ENCODE peak calls at places on chromosomes 12 and 14, in seven cellular contexts. U, W, L, T, V, A and Y are unnamed samples.

GRCh38 chr12:106238146-106238545 is 9.7 kb downstream of the CKAP4 start:
- DNase-seq in T (no peak), L (no peak), A (no peak), W (peak; percentile 26), U (no peak), V (no peak), Y (no peak)

GRCh38 chr14:101019974-101020710 is 116.6 kb upstream of the RTL1 start:
- DNase-seq in W (peak; percentile 20), A (no peak), U (no peak), V (no peak), T (no peak), L (no peak), Y (peak; percentile 5)

GRCh38 chr14:85248881-85249635 is 280.9 kb upstream of the FLRT2 start:
- DNase-seq in L (no peak), A (no peak), U (no peak), V (no peak), W (no peak), T (peak; percentile 76), Y (no peak)

GRCh38 chr12:83434600-83434999 is 747.9 kb downstream of the TMTC2 start:
- DNase-seq in A (no peak), L (no peak), T (no peak), V (no peak), U (no peak), W (no peak), Y (no peak)

GRCh38 chr14:73700325-73700724 is 13.9 kb downstream of the PNMA1 start:
- DNase-seq in A (no peak), L (no peak), V (no peak), U (no peak), T (no peak), W (no peak), Y (no peak)

GRCh38 chr12:111122458-111122878 is 202.1 kb upstream of the MYL2 start:
- DNase-seq in A (no peak), T (no peak), V (no peak), U (peak; percentile 16), L (no peak), W (no peak), Y (no peak)

GRCh38 chr12:71164877-71165197 is 7.0 kb upstream of the TSPAN8 start:
- DNase-seq in A (no peak), W (no peak), V (no peak), T (no peak), L (no peak), U (no peak), Y (no peak)

GRCh38 chr14:64202731-64203130 is 91.4 kb downstream of the ESR2 start:
- DNase-seq in T (no peak), L (no peak), A (no peak), U (no peak), W (no peak), V (no peak), Y (no peak)

GRCh38 chr12:9792961-9793617 is 32.4 kb upstream of the CD69 start:
- DNase-seq in L (no peak), V (no peak), T (peak; percentile 70), W (no peak), U (no peak), A (no peak), Y (no peak)

GRCh38 chr12:49646871-49647270 is 23.5 kb downstream of the PRPF40B start:
- DNase-seq in T (no peak), U (no peak), A (no peak), V (no peak), L (no peak), W (no peak), Y (no peak)

GRCh38 chr14:44961151-44961729 is 507 bp downstream of the KLHL28 start:
- DNase-seq in V (peak; percentile 52), W (peak; percentile 68), U (no peak), A (peak; percentile 36), T (peak; percentile 75), L (peak; percentile 43), Y (peak; percentile 49)

GRCh38 chr14:95015046-95015445 is 142.3 kb downstream of the DICER1 start:
- DNase-seq in A (no peak), U (no peak), W (no peak), V (no peak), L (no peak), T (no peak), Y (no peak)

GRCh38 chr14:75242546-75243273 is 35.9 kb upstream of the FOS start:
- DNase-seq in T (peak; percentile 99), W (no peak), V (no peak), A (no peak), U (no peak), L (no peak), Y (no peak)

GRCh38 chr14:75452324-75452723 is 24.5 kb downstream of the JDP2 start:
- DNase-seq in U (no peak), T (peak; percentile 38), L (no peak), A (no peak), V (no peak), W (no peak), Y (no peak)

GRCh38 chr12:44497044-44497443 is 379.1 kb downstream of the NELL2 start:
- DNase-seq in A (no peak), W (no peak), V (no peak), L (no peak), T (no peak), U (no peak), Y (no peak)